ENCODE peak calls at places on chromosome 12, in four cellular contexts. G, M, C and D are unnamed samples. For H3K4me1, the result is how much of the 10 kb centered on the place peaks cover.

GRCh38 chr12:104488383-104488782 is 31.6 kb downstream of the CHST11 start:
- DNase-seq in G (no peak), M (no peak), C (no peak), D (no peak)

GRCh38 chr12:95424271-95424994 is 49.5 kb upstream of the METAP2 start:
- DNase-seq in G (no peak), C (no peak), M (no peak), D (no peak)

GRCh38 chr12:54723653-54724256 is 75.6 kb upstream of the DCD start:
- DNase-seq in M (no peak), G (peak), C (peak), D (peak)

GRCh38 chr12:108622425-108622824 is 11.3 kb downstream of the SELPLG start:
- DNase-seq in G (no peak), M (no peak), C (no peak), D (no peak)

GRCh38 chr12:75660107-75660530 is 148.7 kb upstream of the KRR1 start:
- DNase-seq in M (no peak), G (no peak), C (no peak), D (no peak)

GRCh38 chr12:65707051-65707450 is 117.2 kb upstream of the HMGA2 start:
- DNase-seq in C (no peak), M (no peak), G (no peak), D (no peak)

GRCh38 chr12:53049582-53050318 is at the start of gene TNS2:
- DNase-seq in C (no peak), G (no peak), M (no peak), D (peak)

GRCh38 chr12:50415899-50416479 is 15.3 kb downstream of the LARP4 start:
- DNase-seq in M (no peak), G (no peak), C (no peak), D (no peak)

GRCh38 chr12:8816448-8816847 is 6.0 kb upstream of the A2ML1 start:
- DNase-seq in M (no peak), C (no peak), G (no peak), D (no peak)

GRCh38 chr12:41795910-41796309 is 348.8 kb downstream of the GXYLT1 start:
- DNase-seq in G (no peak), C (no peak), M (no peak), D (peak)

GRCh38 chr12:111393700-111394275 is 11.9 kb upstream of the SH2B3 start:
- DNase-seq in M (peak), G (no peak), C (no peak), D (no peak)

GRCh38 chr12:46557539-46558373 is 185.2 kb upstream of the SLC38A2 start:
- DNase-seq in C (no peak), M (no peak), G (no peak), D (no peak)

GRCh38 chr12:5827591-5827990 is 117.5 kb downstream of the ANO2 start:
- DNase-seq in G (no peak), M (no peak), C (no peak), D (no peak)

GRCh38 chr12:92467886-92468285 is 234.9 kb upstream of the PLEKHG7 start:
- DNase-seq in C (no peak), M (no peak), G (no peak), D (no peak)

GRCh38 chr12:103538397-103538796 is 42.6 kb upstream of the C12orf42 start:
- DNase-seq in M (no peak), C (no peak), G (no peak), D (no peak)

GRCh38 chr12:49631336-49631907 is 8.1 kb downstream of the PRPF40B start:
- DNase-seq in M (no peak), G (no peak), C (no peak), D (no peak)

GRCh38 chr12:51371295-51371953 is 19.8 kb downstream of the GALNT6 start:
- DNase-seq in C (no peak), G (no peak), M (no peak), D (peak)

GRCh38 chr12:8054821-8055220 is 11.3 kb downstream of the C3AR1 start:
- DNase-seq in C (no peak), M (no peak), G (no peak), D (no peak)

GRCh38 chr12:24078318-24078765 is 128.9 kb upstream of the SOX5 start:
- DNase-seq in C (no peak), G (no peak), M (no peak), D (no peak)

GRCh38 chr12:124557518-124558223 is 9.7 kb downstream of the NCOR2 start:
- DNase-seq in M (peak), G (no peak), C (no peak), D (no peak)

GRCh38 chr12:115257791-115258190 is 573.8 kb upstream of the TBX3 start:
- DNase-seq in M (no peak), G (no peak), C (no peak), D (no peak)

GRCh38 chr12:19689801-19690472 is 250.6 kb downstream of the AEBP2 start:
- DNase-seq in C (no peak), M (no peak), G (no peak), D (no peak)

GRCh38 chr12:45518516-45519235 is 210.8 kb upstream of the ARID2 start:
- DNase-seq in M (no peak), C (no peak), G (peak), D (no peak)

GRCh38 chr12:45215419-45216296 is at the start of gene ANO6:
- DNase-seq in M (peak), C (peak), G (peak), D (peak)

GRCh38 chr12:30835216-30835615 is 80.5 kb upstream of the CAPRIN2 start:
- DNase-seq in M (no peak), G (no peak), C (no peak), D (no peak)

GRCh38 chr12:29722164-29722563 is 61.6 kb downstream of the TMTC1 start:
- DNase-seq in G (no peak), C (no peak), M (no peak), D (no peak)

GRCh38 chr12:6041891-6042290 is 82.6 kb downstream of the VWF start:
- DNase-seq in M (no peak), C (no peak), G (no peak), D (no peak)

GRCh38 chr12:113831016-113831415 is 135.1 kb downstream of the RBM19 start:
- DNase-seq in M (no peak), C (no peak), G (no peak), D (no peak)

GRCh38 chr12:116675339-116676107 is 62.3 kb downstream of the SPRING1 start:
- DNase-seq in C (no peak), M (no peak), G (no peak), D (no peak)

GRCh38 chr12:132289356-132290202 is 39.8 kb downstream of the GALNT9 start:
- DNase-seq in C (no peak), M (peak), G (no peak), D (no peak)

GRCh38 chr12:97595936-97596335 is 133.3 kb downstream of the RMST start:
- DNase-seq in G (no peak), C (no peak), M (no peak), D (no peak)

GRCh38 chr12:55692631-55693322 is 14.9 kb downstream of the ITGA7 start:
- DNase-seq in C (no peak), M (no peak), G (no peak), D (no peak)

GRCh38 chr12:125651625-125652024 is 586.4 kb downstream of the AACS start:
- DNase-seq in M (no peak), C (no peak), G (no peak), D (no peak)

GRCh38 chr12:120834489-120835303 is 69.5 kb downstream of the SPPL3 start:
- DNase-seq in M (no peak), C (peak), G (no peak), D (no peak)
- H3K4me1 ChIP-seq in M (under half), C (under half), G (under half), D (under half)

DNA sequence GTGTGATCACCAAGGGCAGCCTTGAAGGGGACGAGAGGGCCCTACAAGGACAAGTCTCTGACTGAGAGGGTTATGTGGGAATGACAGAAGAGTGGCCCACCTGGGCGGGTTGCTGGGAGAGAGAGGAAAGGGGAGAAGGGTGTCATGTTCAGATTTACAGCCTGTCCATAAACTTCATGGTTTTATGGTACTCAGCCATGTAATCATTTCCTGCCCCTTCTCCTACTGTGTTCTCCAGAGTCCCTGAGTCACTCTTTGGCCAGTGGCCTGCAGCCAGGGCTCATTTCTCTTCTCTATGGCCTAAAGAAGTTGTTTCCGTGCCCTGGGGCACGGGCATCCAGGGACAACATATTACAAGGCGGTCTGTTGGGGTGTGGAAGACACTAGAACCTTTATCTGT is 26.7 kb downstream of the DDX47 start:
- DNase-seq in C (no peak), M (no peak), G (no peak), D (no peak)
- H3K4me1 ChIP-seq in C (under half), M (under half), G (under half), D (under half)

DNA sequence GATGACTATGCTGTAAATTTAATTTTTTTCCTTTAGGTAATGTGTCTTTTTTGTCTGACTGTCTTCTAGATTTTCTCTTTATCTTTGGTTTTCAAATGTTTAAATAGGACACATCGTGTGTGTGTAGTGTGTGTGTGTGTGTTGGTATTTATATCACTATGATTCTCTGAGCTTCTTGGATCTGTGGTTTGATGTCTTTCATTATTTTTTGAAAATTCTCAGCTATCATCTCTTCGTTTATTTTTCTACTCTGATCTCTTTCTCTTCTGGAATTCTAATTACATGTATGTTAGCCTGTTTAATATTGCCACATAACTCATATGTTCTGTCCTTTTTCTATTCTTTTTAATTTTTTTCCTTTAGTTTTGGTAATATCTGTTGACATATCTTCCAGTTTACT is 73.5 kb upstream of the OR10AD1 start:
- DNase-seq in C (no peak), M (no peak), G (no peak), D (no peak)
- H3K4me1 ChIP-seq in C (under half), M (under half), G (under half), D (under half)

DNA sequence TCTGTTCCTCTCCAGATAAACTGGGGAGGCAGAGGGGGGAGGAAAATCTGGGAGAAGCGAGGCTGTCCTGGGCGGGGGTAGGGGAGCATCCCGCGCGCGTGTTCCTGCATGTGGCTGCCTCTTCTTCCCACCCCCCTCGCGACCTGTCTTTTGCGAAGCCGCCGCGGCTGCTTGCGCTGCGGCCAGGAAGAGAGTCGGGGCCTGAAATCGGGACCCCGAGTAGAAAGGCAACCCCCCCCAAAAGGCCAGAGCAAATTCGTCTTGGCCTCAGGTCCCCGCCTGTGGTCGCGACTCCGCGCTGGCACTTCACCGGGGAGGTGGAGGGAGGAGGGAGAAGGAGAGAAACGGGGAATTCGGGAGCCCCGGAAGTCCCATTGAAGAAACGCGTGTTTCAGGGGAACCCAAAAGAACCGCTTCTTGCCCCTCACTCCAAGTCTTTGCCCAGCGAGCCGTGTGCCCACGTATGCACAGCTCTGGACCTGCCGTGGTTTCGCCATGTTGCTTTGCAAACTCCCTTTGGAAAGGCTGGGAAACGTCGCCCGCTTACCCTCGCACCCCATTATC is 916 bp downstream of the CCND2 start:
- DNase-seq in C (no peak), G (peak), M (peak), D (no peak)
- H3K4me1 ChIP-seq in C (under half), G (half or more), M (half or more), D (under half)

GRCh38 chr12:123232807-123233504 is at the start of the genes MPHOSPH9 and MTRFR:
- DNase-seq in C (peak), G (peak), M (peak), D (peak)
- H3K4me1 ChIP-seq in C (under half), G (half or more), M (half or more), D (under half)

DNA sequence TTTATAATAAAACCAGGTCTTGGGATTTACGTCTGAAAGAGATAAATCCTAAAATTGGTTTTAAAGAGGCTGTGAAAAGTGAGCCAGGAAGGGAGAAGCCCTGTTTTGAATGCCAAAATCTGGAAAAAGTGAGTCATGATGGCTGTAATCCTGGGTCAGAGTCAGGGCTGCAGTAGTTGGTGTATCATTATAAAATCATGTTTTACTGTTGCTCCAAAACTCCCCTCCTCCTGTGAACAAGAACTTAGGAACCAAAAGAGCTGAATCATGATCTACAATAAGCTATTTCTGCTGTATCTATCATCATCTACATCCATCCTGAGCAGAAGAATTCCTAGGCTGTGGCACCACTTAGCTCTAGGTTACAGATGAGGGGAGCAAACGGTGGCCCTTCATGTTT is 79.3 kb downstream of the LMO3 start:
- DNase-seq in M (no peak), G (no peak), C (no peak), D (no peak)
- H3K4me1 ChIP-seq in M (under half), G (under half), C (under half), D (under half)

GRCh38 chr12:13219320-13219719 is 22.8 kb downstream of the EMP1 start:
- DNase-seq in C (no peak), M (no peak), G (no peak), D (no peak)
- H3K4me1 ChIP-seq in C (under half), M (under half), G (under half), D (under half)

DNA sequence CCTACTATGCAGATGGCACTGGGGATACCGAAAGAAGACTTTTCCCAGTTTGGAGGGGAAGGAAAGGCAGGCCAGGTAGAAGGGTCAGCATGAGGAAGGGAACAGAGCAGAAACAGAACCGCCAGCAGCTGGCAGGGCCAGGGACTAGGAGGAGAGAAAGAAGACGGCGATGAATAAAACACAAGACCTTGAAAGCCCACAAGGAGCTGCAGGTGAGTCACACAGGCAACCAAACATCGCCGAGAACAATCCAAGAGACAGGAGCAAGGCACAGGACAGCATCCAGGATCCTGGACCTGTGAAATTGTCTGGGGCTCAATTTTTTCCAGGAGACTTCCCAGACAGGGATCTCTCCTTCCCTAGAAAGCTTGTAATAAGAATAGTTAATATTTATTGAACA is 47.3 kb downstream of the NUAK1 start:
- DNase-seq in M (no peak), C (no peak), G (no peak), D (no peak)
- H3K4me1 ChIP-seq in M (under half), C (under half), G (under half), D (under half)